ENCODE peak calls at places on chromosomes 1 and 21, in five cellular contexts. F, R, Z, N and T are unnamed samples.

GRCh38 chr1:175493321-175493998 is 249.9 kb downstream of the TNR start:
- DNase-seq in F (no peak), R (no peak), Z (no peak), N (no peak), T (no peak)

GRCh38 chr1:160043543-160043942 is 11.8 kb upstream of the PIGM start:
- DNase-seq in F (no peak), R (no peak), Z (no peak), N (no peak), T (no peak)

GRCh38 chr1:6460349-6461236 is 5.4 kb downstream of the TNFRSF25 start:
- DNase-seq in F (peak), R (peak), Z (no peak), N (no peak), T (no peak)

GRCh38 chr21:35390013-35390776 is 341.1 kb upstream of the RUNX1 start:
- DNase-seq in F (no peak), R (no peak), Z (peak), N (peak), T (no peak)

GRCh38 chr21:31656199-31657095 is 3.0 kb upstream of the SOD1 start:
- DNase-seq in F (no peak), R (no peak), Z (no peak), N (peak), T (no peak)

GRCh38 chr1:50275564-50275963 is 147.7 kb downstream of the DMRTA2 start:
- DNase-seq in F (no peak), R (no peak), Z (no peak), N (no peak), T (no peak)

GRCh38 chr1:113031060-113031933 is 41.7 kb upstream of the LRIG2 start:
- DNase-seq in F (no peak), R (no peak), Z (no peak), N (no peak), T (no peak)

GRCh38 chr1:94884101-94884875 is 42.6 kb downstream of the CNN3 start:
- DNase-seq in F (no peak), R (no peak), Z (peak), N (no peak), T (no peak)

GRCh38 chr1:201061049-201061448 is 37.5 kb upstream of the KIF21B start:
- DNase-seq in F (no peak), R (no peak), Z (no peak), N (no peak), T (no peak)

GRCh38 chr1:36359383-36359782 is 26.3 kb downstream of the STK40 start:
- DNase-seq in F (no peak), R (no peak), Z (no peak), N (no peak), T (no peak)

GRCh38 chr1:16979475-16980327 is 719 bp downstream of the MFAP2 start:
- DNase-seq in F (no peak), R (no peak), Z (peak), N (no peak), T (no peak)

GRCh38 chr1:112603541-112603940 is 15.4 kb downstream of the ST7L start:
- DNase-seq in F (no peak), R (no peak), Z (no peak), N (no peak), T (no peak)

GRCh38 chr1:183353597-183353996 is 64.6 kb downstream of the NMNAT2 start:
- DNase-seq in F (no peak), R (no peak), Z (no peak), N (no peak), T (no peak)

GRCh38 chr1:46533179-46533864 is 18.1 kb downstream of the KNCN start:
- DNase-seq in F (peak), R (peak), Z (peak), N (no peak), T (no peak)

GRCh38 chr1:54340876-54341275 is 65.3 kb downstream of the SSBP3 start:
- DNase-seq in F (no peak), R (no peak), Z (no peak), N (no peak), T (no peak)

GRCh38 chr1:41343790-41344679 is 17.2 kb upstream of the FOXO6 start:
- DNase-seq in F (no peak), R (no peak), Z (no peak), N (no peak), T (no peak)

GRCh38 chr1:19439464-19440171 is 45.7 kb downstream of the CAPZB start:
- DNase-seq in F (no peak), R (peak), Z (no peak), N (peak), T (no peak)